ENCODE peak calls at places on chromosomes 4 and X, in ten cellular contexts. K is endothelial cell, A is endodermal cell, B is fibroblast of the aortic adventitia, D is GM20000, G is hepatocyte, C is AG10803, T is GM10248, W is MCF 10A, F is lower lobe of right lung. N is an unnamed sample.

GRCh38 chr4:2339458-2340271 is 77.8 kb upstream of the MXD4 start:
- DNase-seq in K (peak; percentile 2), A (peak; percentile 44), B (no peak), D (peak; percentile 5), G (no peak), C (no peak), T (no peak), W (no peak), F (no peak), N (no peak)

GRCh38 chrX:70470850-70471289 is 26.2 kb downstream of the DLG3 start:
- DNase-seq in K (no peak), A (no peak), B (no peak), D (peak; percentile 5), G (no peak), C (no peak), T (no peak), W (no peak), F (no peak), N (no peak)

GRCh38 chr4:153322791-153323190 is 21.7 kb upstream of the MND1 start:
- DNase-seq in K (no peak), A (no peak), B (no peak), D (no peak), G (no peak), C (peak; percentile 51), T (no peak), W (no peak), F (no peak), N (no peak)

GRCh38 chr4:118224239-118224829 is 128.5 kb downstream of the PRSS12 start:
- DNase-seq in K (no peak), A (no peak), B (peak; percentile 84), D (peak; percentile 15), G (peak; percentile 61), C (peak; percentile 76), T (peak; percentile 15), W (peak; percentile 75), F (no peak), N (no peak)

GRCh38 chr4:103075435-103075893 is 1.1 kb downstream of the SLC9B2 start:
- DNase-seq in K (no peak), A (no peak), B (peak; percentile 45), D (no peak), G (peak; percentile 63), C (peak; percentile 34), T (peak; percentile 9), W (peak; percentile 35), F (no peak), N (no peak)

GRCh38 chr4:64384237-64385176 is 24.7 kb downstream of the TECRL start:
- DNase-seq in K (no peak), A (no peak), B (no peak), D (no peak), G (no peak), C (no peak), T (no peak), W (no peak), F (no peak), N (no peak)

GRCh38 chrX:132409780-132410556 is 78.9 kb downstream of the MBNL3 start:
- DNase-seq in K (no peak), A (no peak), B (no peak), D (no peak), G (no peak), C (no peak), T (no peak), W (no peak), F (no peak), N (no peak)

GRCh38 chr4:171042989-171043524 is 770.1 kb upstream of the GALNTL6 start:
- DNase-seq in K (no peak), A (no peak), B (no peak), D (no peak), G (no peak), C (no peak), T (no peak), W (no peak), F (peak; percentile 40), N (no peak)

GRCh38 chrX:9566150-9566621 is 101.3 kb downstream of the TBL1X start:
- DNase-seq in K (no peak), A (no peak), B (peak; percentile 86), D (no peak), G (peak; percentile 28), C (peak; percentile 87), T (no peak), W (peak; percentile 92), F (no peak), N (peak; percentile 38)

GRCh38 chrX:41273638-41274037 is 60.3 kb upstream of the DDX3X start:
- DNase-seq in K (no peak), A (no peak), B (peak; percentile 9), D (no peak), G (no peak), C (peak; percentile 73), T (no peak), W (peak; percentile 20), F (no peak), N (no peak)

GRCh38 chr4:37299468-37299867 is 54.9 kb downstream of the NWD2 start:
- DNase-seq in K (no peak), A (no peak), B (no peak), D (no peak), G (no peak), C (no peak), T (no peak), W (no peak), F (no peak), N (no peak)

GRCh38 chr4:105236202-105236916 is 89.7 kb downstream of the TET2 start:
- DNase-seq in K (no peak), A (no peak), B (no peak), D (peak; percentile 17), G (no peak), C (no peak), T (peak; percentile 11), W (no peak), F (no peak), N (no peak)

GRCh38 chr4:70182517-70183167 is 12.9 kb upstream of the ODAM start:
- DNase-seq in K (no peak), A (no peak), B (peak; percentile 4), D (no peak), G (no peak), C (no peak), T (no peak), W (no peak), F (no peak), N (no peak)

GRCh38 chrX:85109235-85109634 is 105.6 kb downstream of the APOOL start:
- DNase-seq in K (peak; percentile 20), A (peak; percentile 83), B (no peak), D (peak; percentile 6), G (no peak), C (no peak), T (peak; percentile 16), W (no peak), F (no peak), N (no peak)
- TF ChIP-seq CTCF in K (no peak), A (peak; percentile 72), B (peak; percentile 26), D (no peak), G (no peak), C (peak; percentile 27), T (no peak), W (no peak), F (no peak), N (peak; percentile 34)

DNA sequence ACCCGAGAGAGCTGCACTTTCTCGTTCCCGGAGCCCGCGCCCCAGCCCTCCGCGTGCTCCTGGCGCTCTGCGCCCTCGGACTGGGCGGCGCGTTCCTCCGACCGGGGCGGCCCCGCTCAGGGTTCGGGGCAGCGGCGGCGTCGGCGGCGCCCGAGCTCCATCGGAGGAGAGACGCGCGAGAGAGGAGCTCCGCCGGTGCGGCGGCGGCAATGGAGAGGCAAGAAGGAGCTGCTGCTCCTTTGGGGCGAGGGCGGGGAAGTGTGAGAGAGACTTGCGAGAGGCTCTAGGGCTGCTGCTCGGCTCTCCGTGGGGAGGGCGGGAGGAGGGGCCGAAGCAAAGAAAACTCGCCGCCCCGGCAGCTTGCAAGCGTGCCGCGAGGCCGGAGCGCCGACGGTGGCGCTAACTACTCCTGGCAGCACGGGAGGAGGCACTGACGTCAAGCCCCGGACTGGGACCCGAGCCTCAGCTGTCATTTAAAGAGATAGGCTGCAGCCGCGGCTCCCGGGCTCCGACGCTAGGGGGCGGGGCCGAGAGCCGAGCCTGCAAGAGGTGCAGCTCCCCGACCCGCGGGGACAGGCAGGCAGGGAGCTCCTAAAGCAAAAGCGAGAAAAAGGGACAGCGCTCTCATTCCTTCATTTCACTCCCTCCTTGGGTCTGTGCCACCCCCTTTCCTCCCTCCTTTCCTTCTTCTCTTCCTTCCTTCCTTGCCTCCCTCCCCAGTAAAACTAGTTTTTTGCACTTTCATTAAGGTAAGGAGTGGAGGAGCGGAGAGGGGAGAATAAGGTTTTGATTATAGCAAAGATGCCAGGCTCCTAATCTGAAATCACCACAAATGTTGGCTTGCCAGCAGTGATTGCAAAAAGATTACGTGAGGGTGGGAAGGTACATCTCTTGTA is at the start of gene KCTD8:
- DNase-seq in K (peak; percentile 94), A (peak; percentile 99), B (peak; percentile 76), D (peak; percentile 88), G (peak; percentile 94), C (peak; percentile 35), T (peak; percentile 81), W (peak; percentile 92), F (peak; percentile 82), N (peak; percentile 72)
- TF ChIP-seq CTCF in K (peak; percentile 92), A (peak; percentile 93), B (peak; percentile 74), D (peak; percentile 91), G (peak; percentile 80), C (peak; percentile 53), T (peak; percentile 74), W (peak; percentile 63), F (peak; percentile 56), N (peak; percentile 31)

DNA sequence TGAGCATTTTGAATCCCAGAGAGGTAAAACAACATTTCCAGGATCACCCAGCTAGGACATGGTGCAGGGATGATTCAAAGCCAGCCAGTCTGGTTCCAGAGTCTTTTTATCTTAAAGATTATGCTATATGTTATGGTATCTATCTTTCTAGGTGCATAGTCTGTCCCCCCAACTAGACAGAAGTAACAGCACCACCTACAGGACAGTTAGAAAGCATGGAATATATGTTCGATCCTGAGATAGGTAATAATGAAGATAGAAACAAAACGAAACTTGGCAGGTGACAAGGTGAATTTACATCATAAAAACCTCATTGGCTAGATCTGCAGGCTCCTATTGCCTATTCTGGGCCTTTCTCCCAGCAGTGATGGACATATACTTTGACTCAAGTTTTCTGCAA is 723.2 kb downstream of the SMARCA1 start:
- DNase-seq in K (no peak), A (no peak), B (no peak), D (no peak), G (no peak), C (no peak), T (no peak), W (peak; percentile 27), F (no peak), N (no peak)
- TF ChIP-seq CTCF in K (no peak), A (peak; percentile 75), B (no peak), D (no peak), G (peak; percentile 21), C (no peak), T (no peak), W (peak; percentile 10), F (no peak), N (no peak)

DNA sequence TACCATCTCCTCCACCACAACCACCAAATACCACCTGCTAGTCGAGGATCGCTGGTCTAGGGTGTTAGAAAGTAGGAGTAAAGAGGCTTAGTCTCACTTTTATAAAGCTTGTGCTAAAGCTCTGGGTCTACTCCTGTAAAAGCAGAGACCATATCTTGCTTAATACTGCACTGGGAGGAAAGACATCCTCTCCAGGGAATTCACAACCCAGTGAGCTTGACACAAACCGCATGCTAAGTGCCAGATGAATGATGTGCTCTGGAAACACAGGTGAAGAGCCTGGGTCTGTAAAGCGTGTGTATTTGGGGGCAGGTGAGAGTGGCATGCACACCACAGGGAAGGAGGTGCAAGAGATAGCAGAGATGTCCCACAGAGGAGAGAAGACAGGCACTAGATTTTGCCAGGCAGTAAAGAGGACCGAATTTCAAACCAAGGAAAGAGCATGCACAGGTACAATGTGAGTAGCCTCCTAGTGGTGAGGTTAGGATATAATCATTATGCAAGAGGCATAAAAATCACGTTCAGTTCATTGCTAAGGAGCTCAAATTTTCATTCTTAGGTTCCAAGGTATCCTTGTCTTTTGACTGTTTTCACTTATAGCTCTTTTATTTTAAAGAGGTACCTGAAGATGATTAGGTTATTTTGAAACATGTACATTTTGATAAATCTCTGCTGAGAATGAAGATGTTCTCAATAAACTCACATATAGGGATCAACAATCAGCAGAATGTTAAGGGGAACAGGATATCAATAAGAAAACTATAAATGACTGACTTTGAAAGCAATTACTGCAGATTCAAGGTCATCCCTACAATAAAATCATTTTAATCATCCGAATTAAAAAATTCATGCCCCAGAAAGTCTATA is 20.7 kb downstream of the TAPT1 start:
- DNase-seq in K (no peak), A (no peak), B (peak; percentile 31), D (peak; percentile 45), G (peak; percentile 52), C (peak; percentile 13), T (peak; percentile 50), W (peak; percentile 37), F (no peak), N (no peak)
- TF ChIP-seq CTCF in K (peak; percentile 85), A (peak; percentile 86), B (peak; percentile 57), D (peak; percentile 24), G (peak; percentile 49), C (peak; percentile 61), T (peak; percentile 50), W (peak; percentile 49), F (peak; percentile 53), N (peak; percentile 41)